ENCODE peak calls at places on chromosome 13, in ten cellular contexts. T is fibroblast of the aortic adventitia, R is neural crest cell, I is psoas muscle, F is heart left ventricle, Z is cardiac fibroblast, E is thoracic aorta, G is astrocyte of the spinal cord, X is progenitor cell of endocrine pancreas, V is OCI-LY7. W is an unnamed sample.

GRCh38 chr13:41971848-41972247 is 10.9 kb upstream of the VWA8 start:
- DNase-seq in T (no peak), R (no peak), I (no peak), F (no peak), Z (no peak), E (no peak), G (no peak), X (no peak), V (no peak), W (no peak)

GRCh38 chr13:29925457-29925856 is 75.0 kb upstream of the UBL3 start:
- DNase-seq in T (peak; percentile 99), R (no peak), I (peak; percentile 81), F (peak; percentile 87), Z (peak; percentile 86), E (peak; percentile 90), G (peak; percentile 61), X (no peak), V (no peak), W (no peak)

GRCh38 chr13:59112375-59112774 is 1051.4 kb downstream of the DIAPH3 start:
- DNase-seq in T (peak; percentile 98), R (peak; percentile 2), I (no peak), F (no peak), Z (peak; percentile 98), E (no peak), G (peak; percentile 98), X (no peak), V (no peak), W (no peak)

GRCh38 chr13:89061821-89062220 is 1390.7 kb downstream of the SLITRK5 start:
- DNase-seq in T (no peak), R (no peak), I (no peak), F (no peak), Z (no peak), E (no peak), G (no peak), X (no peak), V (no peak), W (no peak)

GRCh38 chr13:97878421-97879375 is 74.8 kb upstream of the IPO5 start:
- DNase-seq in T (no peak), R (no peak), I (no peak), F (no peak), Z (peak; percentile 35), E (no peak), G (peak; percentile 33), X (no peak), V (no peak), W (no peak)

GRCh38 chr13:95176611-95177259 is 124.5 kb downstream of the ABCC4 start:
- DNase-seq in T (peak; percentile 75), R (no peak), I (no peak), F (no peak), Z (no peak), E (no peak), G (peak; percentile 82), X (no peak), V (no peak), W (no peak)

GRCh38 chr13:68107667-68108066 is 877.5 kb upstream of the PCDH9 start:
- DNase-seq in T (no peak), R (no peak), I (peak; percentile 36), F (no peak), Z (no peak), E (no peak), G (no peak), X (no peak), V (no peak), W (no peak)

GRCh38 chr13:27533155-27533643 is 82.8 kb upstream of the MTIF3 start:
- DNase-seq in T (peak; percentile 69), R (peak; percentile 94), I (peak; percentile 90), F (peak; percentile 90), Z (peak; percentile 81), E (no peak), G (peak; percentile 69), X (peak; percentile 88), V (peak; percentile 14), W (peak; percentile 96)

GRCh38 chr13:31965361-31966066 is 66.1 kb upstream of the FRY start:
- DNase-seq in T (peak; percentile 56), R (no peak), I (no peak), F (no peak), Z (peak; percentile 82), E (no peak), G (peak; percentile 67), X (no peak), V (no peak), W (no peak)

GRCh38 chr13:110830331-110830730 is 84.5 kb downstream of the ANKRD10 start:
- DNase-seq in T (no peak), R (no peak), I (no peak), F (no peak), Z (no peak), E (no peak), G (no peak), X (no peak), V (no peak), W (no peak)

GRCh38 chr13:110829486-110829885 is 85.4 kb downstream of the ANKRD10 start:
- DNase-seq in T (no peak), R (no peak), I (no peak), F (no peak), Z (no peak), E (no peak), G (no peak), X (no peak), V (no peak), W (no peak)

GRCh38 chr13:110826861-110827672 is 87.8 kb downstream of the ANKRD10 start:
- DNase-seq in T (no peak), R (no peak), I (no peak), F (no peak), Z (no peak), E (no peak), G (no peak), X (no peak), V (no peak), W (no peak)

GRCh38 chr13:110830800-110831371 is 84.0 kb downstream of the ANKRD10 start:
- DNase-seq in T (no peak), R (no peak), I (no peak), F (no peak), Z (no peak), E (no peak), G (no peak), X (no peak), V (no peak), W (no peak)

GRCh38 chr13:110828705-110829104 is 86.2 kb downstream of the ANKRD10 start:
- DNase-seq in T (no peak), R (no peak), I (no peak), F (no peak), Z (no peak), E (no peak), G (no peak), X (no peak), V (no peak), W (no peak)
- TF ChIP-seq CTCF in T (no peak), R (no peak), I (no peak), F (no peak), Z (no peak), E (no peak), G (no peak), X (no peak), V (no peak), W (no peak)

GRCh38 chr13:45928196-45928595 is 76.6 kb upstream of the SIAH3 start:
- DNase-seq in T (no peak), R (no peak), I (no peak), F (no peak), Z (no peak), E (no peak), G (no peak), X (no peak), V (no peak), W (no peak)

GRCh38 chr13:45928843-45929242 is 77.3 kb upstream of the SIAH3 start:
- DNase-seq in T (peak; percentile 25), R (no peak), I (no peak), F (no peak), Z (no peak), E (no peak), G (no peak), X (no peak), V (no peak), W (no peak)

GRCh38 chr13:45921337-45921736 is 69.8 kb upstream of the SIAH3 start:
- DNase-seq in T (no peak), R (no peak), I (no peak), F (no peak), Z (no peak), E (no peak), G (no peak), X (no peak), V (no peak), W (no peak)

DNA sequence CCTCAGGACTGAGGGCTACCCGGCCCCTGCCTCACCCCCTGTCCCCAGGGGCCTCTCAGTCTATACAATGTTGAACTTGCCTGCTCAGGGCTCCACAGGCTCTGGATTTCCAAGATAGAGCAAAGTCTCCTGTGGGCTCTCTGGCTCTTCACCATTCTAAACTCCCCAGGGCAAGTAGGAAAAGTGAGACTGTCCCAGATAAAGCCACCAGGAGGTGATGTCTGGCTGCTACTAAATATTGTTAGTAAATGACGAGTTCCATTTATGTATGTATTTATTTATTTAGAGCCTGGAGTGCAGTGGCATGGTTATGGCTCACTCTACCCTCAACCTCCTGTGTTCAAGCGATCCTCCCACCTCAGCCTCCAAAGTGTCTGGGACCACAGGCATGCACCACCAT is 73.6 kb upstream of the SIAH3 start:
- DNase-seq in T (no peak), R (no peak), I (no peak), F (no peak), Z (peak; percentile 15), E (no peak), G (no peak), X (no peak), V (no peak), W (no peak)
- TF ChIP-seq CTCF in T (no peak), R (no peak), I (no peak), F (no peak), Z (peak; percentile 22), E (no peak), G (peak; percentile 18), X (no peak), V (peak; percentile 19), W (no peak)

DNA sequence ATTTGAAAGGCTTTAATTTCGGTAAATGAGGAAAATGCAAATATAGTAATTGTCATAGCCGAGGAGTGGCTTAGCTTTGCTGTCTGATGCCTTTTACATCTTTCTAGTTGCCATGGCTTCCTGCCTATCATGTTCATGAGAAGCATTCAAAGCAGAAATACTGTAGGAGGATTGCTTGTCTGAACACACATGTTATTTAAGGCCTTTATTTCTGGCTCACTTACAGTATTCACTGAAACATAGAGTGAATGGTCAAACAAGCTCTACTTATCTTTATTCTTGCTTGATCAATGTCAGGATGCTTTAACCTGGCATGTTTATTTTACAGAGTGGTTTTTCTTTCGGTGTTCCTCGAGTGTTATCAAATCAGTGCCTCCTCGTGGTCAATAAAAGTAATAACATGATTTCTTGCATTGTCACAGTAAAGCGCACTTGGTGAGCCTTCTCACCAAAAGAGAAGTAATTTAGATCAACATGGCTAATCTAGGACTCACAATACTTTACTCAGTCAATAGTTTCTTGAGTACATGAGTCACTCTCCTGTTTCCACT is 73.5 kb upstream of the PCDH17 start:
- DNase-seq in T (no peak), R (no peak), I (no peak), F (no peak), Z (peak; percentile 9), E (no peak), G (peak; percentile 3), X (no peak), V (peak; percentile 17), W (no peak)
- TF ChIP-seq CTCF in T (no peak), R (peak; percentile 71), I (no peak), F (no peak), Z (no peak), E (no peak), G (no peak), X (peak; percentile 61), V (peak; percentile 67), W (peak; percentile 41)

DNA sequence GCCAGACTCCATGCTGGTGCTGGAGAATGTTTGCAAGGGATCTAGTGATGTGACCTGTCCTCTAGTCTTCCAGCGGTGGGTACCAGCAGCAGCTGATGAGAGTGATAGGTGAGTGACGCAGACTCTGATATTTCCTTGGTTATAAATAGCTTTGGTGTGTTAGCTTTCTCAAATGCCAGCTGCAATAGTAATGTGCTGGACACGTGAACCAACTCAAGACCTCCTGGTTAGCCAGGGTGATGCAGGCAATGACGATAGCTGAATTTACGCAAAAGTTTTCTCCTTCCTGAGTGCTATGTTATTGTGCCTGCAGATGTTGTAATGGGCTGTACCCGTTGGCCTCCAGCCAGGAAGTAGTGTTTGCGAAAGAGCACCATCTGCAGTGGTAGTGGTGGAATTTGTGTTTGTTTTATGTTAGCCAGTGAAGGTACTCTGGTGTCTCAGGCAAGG is 129.5 kb downstream of the CYSLTR2 start:
- DNase-seq in T (peak; percentile 98), R (no peak), I (peak; percentile 70), F (peak; percentile 78), Z (peak; percentile 100), E (peak; percentile 21), G (peak; percentile 94), X (no peak), V (no peak), W (no peak)
- TF ChIP-seq CTCF in T (peak; percentile 20), R (no peak), I (no peak), F (no peak), Z (no peak), E (no peak), G (no peak), X (no peak), V (no peak), W (no peak)